ENCODE peak calls at places on chromosomes 6 and 20, in six cellular contexts. One of them, this sample, is unnamed.

GRCh38 chr20:41255655-41256054 is 61.9 kb downstream of the ZHX3 start:
- DNase-seq in nephron progenitor cell: no peak
- DNase-seq in activated T-cell treated with anti-CD3 and anti-CD28 coated beads, Interleukin-2, amount 50 U/mL, for 4 hours: no peak
- DNase-seq in AG09309: no peak
- DNase-seq in NCI-H2171 treated with DMSO at 0.1 percent for 48 hours: no peak
- DNase-seq in amniotic stem cell: no peak
- DNase-seq in this sample: no peak

GRCh38 chr6:31057426-31058003 is 47.2 kb downstream of the MUC22 start:
- DNase-seq in NCI-H2171 treated with DMSO at 0.1 percent for 48 hours: peak; percentile 62
- DNase-seq in amniotic stem cell: peak; percentile 20
- DNase-seq in activated T-cell treated with anti-CD3 and anti-CD28 coated beads, Interleukin-2, amount 50 U/mL, for 4 hours: no peak
- DNase-seq in AG09309: no peak
- DNase-seq in nephron progenitor cell: no peak
- DNase-seq in this sample: no peak

GRCh38 chr6:4950849-4951533 is 52.8 kb downstream of the RPP40 start:
- DNase-seq in AG09309: no peak
- DNase-seq in activated T-cell treated with anti-CD3 and anti-CD28 coated beads, Interleukin-2, amount 50 U/mL, for 4 hours: no peak
- DNase-seq in NCI-H2171 treated with DMSO at 0.1 percent for 48 hours: no peak
- DNase-seq in nephron progenitor cell: no peak
- DNase-seq in amniotic stem cell: no peak
- DNase-seq in this sample: no peak

GRCh38 chr6:47407295-47408281 is 70.0 kb upstream of the CD2AP start:
- DNase-seq in amniotic stem cell: no peak
- DNase-seq in AG09309: peak; percentile 34
- DNase-seq in activated T-cell treated with anti-CD3 and anti-CD28 coated beads, Interleukin-2, amount 50 U/mL, for 4 hours: no peak
- DNase-seq in NCI-H2171 treated with DMSO at 0.1 percent for 48 hours: no peak
- DNase-seq in nephron progenitor cell: no peak
- DNase-seq in this sample: no peak

GRCh38 chr6:26311012-26311384 is 54.0 kb upstream of the BTN3A2 start:
- DNase-seq in AG09309: no peak
- DNase-seq in activated T-cell treated with anti-CD3 and anti-CD28 coated beads, Interleukin-2, amount 50 U/mL, for 4 hours: peak; percentile 26
- DNase-seq in amniotic stem cell: no peak
- DNase-seq in nephron progenitor cell: peak; percentile 30
- DNase-seq in NCI-H2171 treated with DMSO at 0.1 percent for 48 hours: peak; percentile 58
- DNase-seq in this sample: peak; percentile 51

GRCh38 chr6:2524090-2524489 is 226.6 kb downstream of the MYLK4 start:
- DNase-seq in NCI-H2171 treated with DMSO at 0.1 percent for 48 hours: no peak
- DNase-seq in AG09309: no peak
- DNase-seq in amniotic stem cell: no peak
- DNase-seq in activated T-cell treated with anti-CD3 and anti-CD28 coated beads, Interleukin-2, amount 50 U/mL, for 4 hours: no peak
- DNase-seq in nephron progenitor cell: no peak
- DNase-seq in this sample: no peak

GRCh38 chr6:151263967-151264366 is 24.2 kb downstream of the AKAP12 start:
- DNase-seq in activated T-cell treated with anti-CD3 and anti-CD28 coated beads, Interleukin-2, amount 50 U/mL, for 4 hours: no peak
- DNase-seq in nephron progenitor cell: no peak
- DNase-seq in NCI-H2171 treated with DMSO at 0.1 percent for 48 hours: no peak
- DNase-seq in amniotic stem cell: no peak
- DNase-seq in AG09309: no peak
- DNase-seq in this sample: no peak

GRCh38 chr6:133890941-133891813 is 2.3 kb downstream of the TCF21 start:
- DNase-seq in activated T-cell treated with anti-CD3 and anti-CD28 coated beads, Interleukin-2, amount 50 U/mL, for 4 hours: no peak
- DNase-seq in AG09309: no peak
- DNase-seq in amniotic stem cell: no peak
- DNase-seq in NCI-H2171 treated with DMSO at 0.1 percent for 48 hours: peak; percentile 32
- DNase-seq in nephron progenitor cell: peak; percentile 64
- DNase-seq in this sample: peak; percentile 64

GRCh38 chr6:29665942-29666825 is 9.3 kb downstream of the MOG start:
- DNase-seq in NCI-H2171 treated with DMSO at 0.1 percent for 48 hours: no peak
- DNase-seq in AG09309: no peak
- DNase-seq in activated T-cell treated with anti-CD3 and anti-CD28 coated beads, Interleukin-2, amount 50 U/mL, for 4 hours: no peak
- DNase-seq in nephron progenitor cell: no peak
- DNase-seq in amniotic stem cell: no peak
- DNase-seq in this sample: no peak

GRCh38 chr6:35496036-35496850 is 636 bp downstream of the TEAD3 start:
- DNase-seq in NCI-H2171 treated with DMSO at 0.1 percent for 48 hours: no peak
- DNase-seq in activated T-cell treated with anti-CD3 and anti-CD28 coated beads, Interleukin-2, amount 50 U/mL, for 4 hours: no peak
- DNase-seq in amniotic stem cell: peak; percentile 34
- DNase-seq in nephron progenitor cell: peak; percentile 65
- DNase-seq in AG09309: no peak
- DNase-seq in this sample: peak; percentile 51

GRCh38 chr6:27188206-27188884 is 59.2 kb upstream of the PRSS16 start:
- DNase-seq in AG09309: no peak
- DNase-seq in nephron progenitor cell: peak; percentile 65
- DNase-seq in amniotic stem cell: peak; percentile 53
- DNase-seq in activated T-cell treated with anti-CD3 and anti-CD28 coated beads, Interleukin-2, amount 50 U/mL, for 4 hours: peak; percentile 11
- DNase-seq in NCI-H2171 treated with DMSO at 0.1 percent for 48 hours: no peak
- DNase-seq in this sample: peak; percentile 68